ENCODE peak calls at places on chromosomes 2 and 18, in six cellular contexts. One of them, this sample, is unnamed.

GRCh38 chr2:113124984-113125855 is 2.2 kb upstream of the IL1RN start:
- DNase-seq in uterus: no peak
- DNase-seq in sigmoid colon: no peak
- DNase-seq in right lobe of liver: no peak
- DNase-seq in adrenal gland: no peak
- DNase-seq in GM12891: no peak
- DNase-seq in this sample: no peak

GRCh38 chr18:55013086-55013485 is 53.8 kb upstream of the CCDC68 start:
- DNase-seq in uterus: no peak
- DNase-seq in sigmoid colon: no peak
- DNase-seq in right lobe of liver: no peak
- DNase-seq in adrenal gland: no peak
- DNase-seq in GM12891: no peak
- DNase-seq in this sample: no peak

GRCh38 chr2:182761903-182762302 is 45.8 kb downstream of the DNAJC10 start:
- DNase-seq in uterus: peak; percentile 37
- DNase-seq in sigmoid colon: peak; percentile 63
- DNase-seq in right lobe of liver: no peak
- DNase-seq in adrenal gland: no peak
- DNase-seq in GM12891: no peak
- DNase-seq in this sample: no peak

GRCh38 chr2:113692698-113693428 is 63.6 kb downstream of the SLC35F5 start:
- DNase-seq in uterus: no peak
- DNase-seq in sigmoid colon: no peak
- DNase-seq in right lobe of liver: no peak
- DNase-seq in adrenal gland: no peak
- DNase-seq in GM12891: no peak
- DNase-seq in this sample: no peak

GRCh38 chr18:2104620-2105462 is 466.5 kb downstream of the METTL4 start:
- DNase-seq in uterus: no peak
- DNase-seq in sigmoid colon: no peak
- DNase-seq in right lobe of liver: peak; percentile 57
- DNase-seq in adrenal gland: peak; percentile 61
- DNase-seq in GM12891: peak; percentile 19
- DNase-seq in this sample: peak; percentile 21

GRCh38 chr18:41121116-41121826 is 833.8 kb upstream of the PIK3C3 start:
- DNase-seq in uterus: no peak
- DNase-seq in sigmoid colon: no peak
- DNase-seq in right lobe of liver: no peak
- DNase-seq in adrenal gland: no peak
- DNase-seq in GM12891: no peak
- DNase-seq in this sample: no peak

GRCh38 chr2:80073134-80073561 is 231.4 kb downstream of the LRRTM1 start:
- DNase-seq in uterus: no peak
- DNase-seq in sigmoid colon: no peak
- DNase-seq in right lobe of liver: no peak
- DNase-seq in adrenal gland: peak; percentile 35
- DNase-seq in GM12891: peak; percentile 10
- DNase-seq in this sample: peak; percentile 9

GRCh38 chr2:241894056-241894641 is 24.6 kb downstream of the RTP5 start:
- DNase-seq in uterus: peak; percentile 35
- DNase-seq in sigmoid colon: no peak
- DNase-seq in right lobe of liver: peak; percentile 37
- DNase-seq in adrenal gland: peak; percentile 22
- DNase-seq in GM12891: no peak
- DNase-seq in this sample: no peak

GRCh38 chr2:239569401-239570090 is 168.7 kb upstream of the HDAC4 start:
- DNase-seq in uterus: no peak
- DNase-seq in sigmoid colon: no peak
- DNase-seq in right lobe of liver: no peak
- DNase-seq in adrenal gland: no peak
- DNase-seq in GM12891: no peak
- DNase-seq in this sample: no peak

GRCh38 chr2:208329485-208329884 is 63.4 kb downstream of the PIKFYVE start:
- DNase-seq in uterus: no peak
- DNase-seq in sigmoid colon: no peak
- DNase-seq in right lobe of liver: no peak
- DNase-seq in adrenal gland: no peak
- DNase-seq in GM12891: no peak
- DNase-seq in this sample: no peak

GRCh38 chr2:39513641-39514094 is 76.6 kb upstream of the MAP4K3 start:
- DNase-seq in uterus: peak; percentile 77
- DNase-seq in sigmoid colon: peak; percentile 66
- DNase-seq in right lobe of liver: peak; percentile 59
- DNase-seq in adrenal gland: peak; percentile 78
- DNase-seq in GM12891: peak; percentile 26
- DNase-seq in this sample: peak; percentile 60

GRCh38 chr2:138752231-138752956 is 27.8 kb downstream of the NXPH2 start:
- DNase-seq in uterus: no peak
- DNase-seq in sigmoid colon: no peak
- DNase-seq in right lobe of liver: no peak
- DNase-seq in adrenal gland: no peak
- DNase-seq in GM12891: no peak
- DNase-seq in this sample: no peak

GRCh38 chr2:10954416-10954815 is 42.7 kb downstream of the KCNF1 start:
- DNase-seq in uterus: no peak
- DNase-seq in sigmoid colon: no peak
- DNase-seq in right lobe of liver: no peak
- DNase-seq in adrenal gland: no peak
- DNase-seq in GM12891: no peak
- DNase-seq in this sample: no peak

GRCh38 chr2:65064728-65065552 is 8.7 kb downstream of the CEP68 start:
- DNase-seq in uterus: peak; percentile 45
- DNase-seq in sigmoid colon: peak; percentile 83
- DNase-seq in right lobe of liver: no peak
- DNase-seq in adrenal gland: peak; percentile 76
- DNase-seq in GM12891: peak; percentile 32
- DNase-seq in this sample: peak; percentile 49

GRCh38 chr2:208112969-208113368 is 11.4 kb downstream of the CRYGD start:
- DNase-seq in uterus: no peak
- DNase-seq in sigmoid colon: no peak
- DNase-seq in right lobe of liver: no peak
- DNase-seq in adrenal gland: no peak
- DNase-seq in GM12891: no peak
- DNase-seq in this sample: no peak

GRCh38 chr18:69838620-69839411 is 108.9 kb downstream of the CD226 start:
- DNase-seq in uterus: no peak
- DNase-seq in sigmoid colon: no peak
- DNase-seq in right lobe of liver: no peak
- DNase-seq in adrenal gland: no peak
- DNase-seq in GM12891: no peak
- DNase-seq in this sample: peak; percentile 34

GRCh38 chr2:38743672-38744398 is 7.3 kb downstream of the SRSF7 start:
- DNase-seq in uterus: no peak
- DNase-seq in sigmoid colon: no peak
- DNase-seq in right lobe of liver: no peak
- DNase-seq in adrenal gland: no peak
- DNase-seq in GM12891: no peak
- DNase-seq in this sample: no peak

GRCh38 chr2:130824492-130825061 is 12.1 kb upstream of the ARHGEF4 start:
- DNase-seq in uterus: no peak
- DNase-seq in sigmoid colon: no peak
- DNase-seq in right lobe of liver: no peak
- DNase-seq in adrenal gland: no peak
- DNase-seq in GM12891: peak; percentile 74
- DNase-seq in this sample: peak; percentile 88

GRCh38 chr18:25253779-25254178 is 98.2 kb downstream of the ZNF521 start:
- DNase-seq in uterus: no peak
- DNase-seq in sigmoid colon: no peak
- DNase-seq in right lobe of liver: no peak
- DNase-seq in adrenal gland: no peak
- DNase-seq in GM12891: no peak
- DNase-seq in this sample: no peak

GRCh38 chr2:180077295-180077906 is 70.3 kb upstream of the CWC22 start:
- DNase-seq in uterus: no peak
- DNase-seq in sigmoid colon: no peak
- DNase-seq in right lobe of liver: no peak
- DNase-seq in adrenal gland: no peak
- DNase-seq in GM12891: no peak
- DNase-seq in this sample: no peak

GRCh38 chr2:144430722-144431163 is 89.2 kb downstream of the ZEB2 start:
- DNase-seq in uterus: peak; percentile 71
- DNase-seq in sigmoid colon: peak; percentile 80
- DNase-seq in right lobe of liver: no peak
- DNase-seq in adrenal gland: no peak
- DNase-seq in GM12891: no peak
- DNase-seq in this sample: no peak

DNA sequence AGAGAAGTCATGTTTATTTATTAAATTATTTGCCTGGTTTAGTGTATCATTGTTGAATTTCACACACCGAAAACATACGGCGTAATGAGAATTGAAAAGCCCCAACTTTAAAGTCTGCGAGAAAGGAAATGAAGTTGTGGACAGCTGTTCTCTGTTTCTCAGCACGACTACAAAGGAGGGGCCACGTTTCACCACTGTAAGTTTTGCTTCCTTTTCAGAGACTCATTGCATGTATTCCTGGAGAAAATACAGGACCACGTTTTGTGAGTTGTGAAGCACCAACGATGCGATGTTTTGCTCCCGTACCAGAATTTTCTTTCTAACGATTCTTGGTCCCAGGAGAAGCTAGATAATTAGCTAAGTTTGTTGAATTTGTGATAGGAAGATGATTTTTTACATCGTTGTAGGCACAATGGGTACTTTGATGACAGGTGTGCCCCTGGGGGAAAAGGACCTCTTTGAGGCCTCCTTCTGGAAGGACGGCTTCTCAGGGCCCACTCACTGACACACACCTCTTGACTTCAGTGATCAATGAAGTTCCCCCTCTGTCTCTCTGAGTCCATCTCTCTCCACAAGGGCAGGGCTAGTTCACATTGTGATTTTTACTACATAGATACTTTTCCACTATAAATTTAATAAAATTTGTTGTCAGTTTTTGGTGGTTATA is 23.7 kb upstream of the ACKR3 start:
- DNase-seq in uterus: no peak
- DNase-seq in sigmoid colon: no peak
- DNase-seq in right lobe of liver: no peak
- DNase-seq in adrenal gland: no peak
- DNase-seq in GM12891: no peak
- DNase-seq in this sample: no peak
- TF ChIP-seq POLR2A in uterus: no peak
- TF ChIP-seq POLR2A in sigmoid colon: no peak
- TF ChIP-seq POLR2A in right lobe of liver: no peak
- TF ChIP-seq POLR2A in adrenal gland: no peak
- TF ChIP-seq POLR2A in GM12891: peak; percentile 21
- TF ChIP-seq POLR2A in this sample: no peak

DNA sequence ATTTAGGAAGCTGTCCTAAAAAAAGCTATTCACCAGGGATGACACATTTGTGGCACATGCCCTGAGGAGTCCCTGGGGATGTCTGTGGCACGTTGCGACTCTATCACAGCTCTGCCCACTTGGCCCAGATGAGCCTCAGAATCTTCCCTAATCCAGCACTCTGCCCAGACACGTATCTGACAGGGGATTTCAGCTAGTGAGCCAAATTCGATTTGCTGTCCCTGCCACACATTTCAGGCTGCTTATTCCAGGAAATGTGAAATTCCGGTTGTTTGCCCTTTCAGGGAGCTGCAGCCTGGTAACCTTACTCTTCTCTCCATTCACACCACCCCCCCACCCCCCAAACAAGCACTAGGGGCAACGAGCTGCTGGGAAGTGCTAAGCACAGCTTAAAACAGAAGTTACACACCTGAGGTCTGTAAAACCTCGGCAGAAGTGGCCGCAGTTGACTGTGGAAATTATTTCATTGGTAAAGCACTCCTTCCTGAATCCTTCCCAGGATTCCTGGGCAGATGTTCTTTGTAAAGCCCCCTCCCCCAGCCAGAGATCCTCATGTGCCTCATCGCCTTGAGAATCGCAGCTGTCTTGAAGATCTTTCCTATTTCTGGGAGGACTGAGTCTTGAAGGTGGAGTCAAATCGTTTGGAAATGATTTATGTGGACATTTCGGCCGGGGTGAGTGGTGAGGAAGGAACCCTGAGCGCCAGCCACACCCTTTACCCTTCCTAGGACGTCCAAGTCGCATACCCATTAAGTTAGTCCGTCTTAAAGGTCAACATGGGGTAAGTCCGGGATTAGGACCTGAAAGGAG is 85.1 kb upstream of the ZCCHC2 start:
- DNase-seq in uterus: no peak
- DNase-seq in sigmoid colon: no peak
- DNase-seq in right lobe of liver: peak; percentile 76
- DNase-seq in adrenal gland: peak; percentile 71
- DNase-seq in GM12891: no peak
- DNase-seq in this sample: no peak
- TF ChIP-seq POLR2A in uterus: no peak
- TF ChIP-seq POLR2A in sigmoid colon: no peak
- TF ChIP-seq POLR2A in right lobe of liver: no peak
- TF ChIP-seq POLR2A in adrenal gland: no peak
- TF ChIP-seq POLR2A in GM12891: no peak
- TF ChIP-seq POLR2A in this sample: no peak

GRCh38 chr2:167939513-167940360 is 307.7 kb downstream of the STK39 start:
- DNase-seq in uterus: no peak
- DNase-seq in sigmoid colon: no peak
- DNase-seq in right lobe of liver: no peak
- DNase-seq in adrenal gland: no peak
- DNase-seq in GM12891: no peak
- DNase-seq in this sample: no peak

GRCh38 chr2:167940361-167940744 is 307.0 kb downstream of the STK39 start:
- DNase-seq in uterus: no peak
- DNase-seq in sigmoid colon: no peak
- DNase-seq in right lobe of liver: no peak
- DNase-seq in adrenal gland: no peak
- DNase-seq in GM12891: no peak
- DNase-seq in this sample: no peak

GRCh38 chr2:167941604-167942003 is 305.8 kb downstream of the STK39 start:
- DNase-seq in uterus: no peak
- DNase-seq in sigmoid colon: no peak
- DNase-seq in right lobe of liver: no peak
- DNase-seq in adrenal gland: no peak
- DNase-seq in GM12891: no peak
- DNase-seq in this sample: no peak

GRCh38 chr2:167942495-167943081 is 304.8 kb downstream of the STK39 start:
- DNase-seq in uterus: no peak
- DNase-seq in sigmoid colon: no peak
- DNase-seq in right lobe of liver: no peak
- DNase-seq in adrenal gland: no peak
- DNase-seq in GM12891: no peak
- DNase-seq in this sample: no peak

GRCh38 chr2:167940745-167941507 is 306.5 kb downstream of the STK39 start:
- DNase-seq in uterus: no peak
- DNase-seq in sigmoid colon: no peak
- DNase-seq in right lobe of liver: no peak
- DNase-seq in adrenal gland: no peak
- DNase-seq in GM12891: no peak
- DNase-seq in this sample: no peak
- TF ChIP-seq POLR2A in uterus: no peak
- TF ChIP-seq POLR2A in sigmoid colon: no peak
- TF ChIP-seq POLR2A in right lobe of liver: no peak
- TF ChIP-seq POLR2A in adrenal gland: no peak
- TF ChIP-seq POLR2A in GM12891: no peak
- TF ChIP-seq POLR2A in this sample: no peak

GRCh38 chr2:223187256-223187655 is 135.3 kb downstream of the KCNE4 start:
- DNase-seq in uterus: no peak
- DNase-seq in sigmoid colon: no peak
- DNase-seq in right lobe of liver: no peak
- DNase-seq in adrenal gland: no peak
- DNase-seq in GM12891: no peak
- DNase-seq in this sample: no peak

GRCh38 chr2:223180463-223180862 is 128.5 kb downstream of the KCNE4 start:
- DNase-seq in uterus: no peak
- DNase-seq in sigmoid colon: no peak
- DNase-seq in right lobe of liver: no peak
- DNase-seq in adrenal gland: no peak
- DNase-seq in GM12891: no peak
- DNase-seq in this sample: no peak

GRCh38 chr2:223185638-223186037 is 133.6 kb downstream of the KCNE4 start:
- DNase-seq in uterus: no peak
- DNase-seq in sigmoid colon: no peak
- DNase-seq in right lobe of liver: no peak
- DNase-seq in adrenal gland: no peak
- DNase-seq in GM12891: no peak
- DNase-seq in this sample: no peak
- TF ChIP-seq POLR2A in uterus: no peak
- TF ChIP-seq POLR2A in sigmoid colon: no peak
- TF ChIP-seq POLR2A in right lobe of liver: no peak
- TF ChIP-seq POLR2A in adrenal gland: no peak
- TF ChIP-seq POLR2A in GM12891: no peak
- TF ChIP-seq POLR2A in this sample: no peak

This sample was measured in H54.